ENCODE peak calls at places on chromosomes 2 and 18, in five cellular contexts. H is skeletal muscle cell; T is neural crest cell; P is activated CD8-positive, alpha-beta memory T cell treated with anti-CD3 and anti-CD28 coated beads for 1 hour; Z is foreskin melanocyte. K is an unnamed sample.

GRCh38 chr2:209577376-209578357 is 153.8 kb downstream of the MAP2 start:
- DNase-seq in H (no peak), T (no peak), P (no peak), Z (no peak), K (peak; percentile 45)

GRCh38 chr2:158586491-158586890 is 129.7 kb downstream of the PKP4 start:
- DNase-seq in H (peak; percentile 54), T (no peak), P (no peak), Z (no peak), K (no peak)

GRCh38 chr18:49368161-49368875 is 92.1 kb downstream of the DYM start:
- DNase-seq in H (no peak), T (no peak), P (no peak), Z (no peak), K (no peak)

GRCh38 chr2:176038694-176039093 is 36.6 kb upstream of the LNPK start:
- DNase-seq in H (no peak), T (no peak), P (no peak), Z (no peak), K (peak; percentile 17)

GRCh38 chr18:61713502-61713901 is 179.3 kb downstream of the RNF152 start:
- DNase-seq in H (no peak), T (no peak), P (no peak), Z (no peak), K (no peak)

GRCh38 chr2:217289909-217290283 is 430.0 kb upstream of the TNP1 start:
- DNase-seq in H (no peak), T (no peak), P (no peak), Z (no peak), K (no peak)

GRCh38 chr2:129801575-129801974 is 177.9 kb upstream of the RAB6C start:
- DNase-seq in H (peak; percentile 54), T (no peak), P (no peak), Z (no peak), K (no peak)

GRCh38 chr2:68040078-68040477 is 22.7 kb downstream of the C1D start:
- DNase-seq in H (no peak), T (no peak), P (no peak), Z (no peak), K (no peak)

GRCh38 chr2:10022886-10023662 is 20.3 kb upstream of the KLF11 start:
- DNase-seq in H (no peak), T (no peak), P (no peak), Z (no peak), K (no peak)

GRCh38 chr2:186607660-186608324 is 17.9 kb downstream of the ITGAV start:
- DNase-seq in H (no peak), T (no peak), P (no peak), Z (no peak), K (no peak)

GRCh38 chr18:63262369-63263335 is 56.9 kb downstream of the BCL2 start:
- DNase-seq in H (no peak), T (no peak), P (no peak), Z (peak; percentile 62), K (peak; percentile 27)

GRCh38 chr2:240236217-240237111 is 96.0 kb upstream of the OTOS start:
- DNase-seq in H (no peak), T (no peak), P (no peak), Z (no peak), K (no peak)

GRCh38 chr18:47872426-47872825 is 58.0 kb downstream of the SMAD2 start:
- DNase-seq in H (no peak), T (no peak), P (no peak), Z (no peak), K (no peak)

GRCh38 chr2:68732036-68732435 is 2.6 kb upstream of the ARHGAP25 start:
- DNase-seq in H (no peak), T (no peak), P (no peak), Z (no peak), K (no peak)

GRCh38 chr2:232487385-232488096 is at the start of gene ECEL1:
- DNase-seq in H (no peak), T (peak; percentile 35), P (no peak), Z (no peak), K (no peak)

GRCh38 chr2:43568226-43568625 is 27.6 kb downstream of the THADA start:
- DNase-seq in H (no peak), T (no peak), P (no peak), Z (no peak), K (no peak)

GRCh38 chr2:134671498-134671897 is 47.3 kb downstream of the TMEM163 start:
- DNase-seq in H (no peak), T (no peak), P (no peak), Z (no peak), K (no peak)

GRCh38 chr2:163808406-163808805 is 72.6 kb upstream of the FIGN start:
- DNase-seq in H (no peak), T (no peak), P (no peak), Z (no peak), K (no peak)

GRCh38 chr2:241542278-241542605 is 16.3 kb upstream of the BOK start:
- DNase-seq in H (no peak), T (no peak), P (no peak), Z (no peak), K (no peak)

GRCh38 chr2:26579723-26580040 is 61.5 kb downstream of the CIB4 start:
- DNase-seq in H (no peak), T (no peak), P (no peak), Z (no peak), K (no peak)

GRCh38 chr18:48975817-48976649 is 25.3 kb upstream of the SMAD7 start:
- DNase-seq in H (no peak), T (peak; percentile 36), P (no peak), Z (no peak), K (peak; percentile 30)

GRCh38 chr18:79393181-79393598 is 2.5 kb upstream of the NFATC1 start:
- DNase-seq in H (no peak), T (no peak), P (no peak), Z (no peak), K (no peak)

GRCh38 chr2:212354382-212354781 is 184.2 kb downstream of the ERBB4 start:
- DNase-seq in H (no peak), T (no peak), P (no peak), Z (no peak), K (no peak)

GRCh38 chr2:69509011-69509749 is 71.9 kb upstream of the NFU1 start:
- DNase-seq in H (peak; percentile 16), T (no peak), P (no peak), Z (no peak), K (no peak)

GRCh38 chr18:3872651-3873050 is 422.7 kb downstream of the TGIF1 start:
- DNase-seq in H (no peak), T (no peak), P (no peak), Z (no peak), K (peak; percentile 56)

GRCh38 chr2:233919319-233919718 is 2.1 kb downstream of the TRPM8 start:
- DNase-seq in H (no peak), T (no peak), P (no peak), Z (no peak), K (no peak)

GRCh38 chr2:128563348-128563687 is 244.7 kb upstream of the HS6ST1 start:
- DNase-seq in H (peak; percentile 96), T (no peak), P (no peak), Z (no peak), K (no peak)

GRCh38 chr2:237441605-237442004 is 27.6 kb upstream of the COL6A3 start:
- DNase-seq in H (peak; percentile 68), T (no peak), P (no peak), Z (no peak), K (no peak)

GRCh38 chr2:161992526-161992925 is 81.5 kb downstream of the DPP4 start:
- DNase-seq in H (no peak), T (no peak), P (peak; percentile 3), Z (no peak), K (no peak)

GRCh38 chr18:48732767-48733424 is 194.1 kb downstream of the CTIF start:
- DNase-seq in H (no peak), T (no peak), P (no peak), Z (no peak), K (no peak)

GRCh38 chr2:113858764-113859163 is 31.1 kb upstream of the ACTR3 start:
- DNase-seq in H (peak; percentile 67), T (no peak), P (no peak), Z (no peak), K (no peak)

GRCh38 chr18:4751523-4751922 is 296.4 kb upstream of the DLGAP1 start:
- DNase-seq in H (no peak), T (no peak), P (no peak), Z (no peak), K (no peak)

GRCh38 chr2:227862227-227862740 is 9.1 kb upstream of the DAW1 start:
- DNase-seq in H (no peak), T (peak; percentile 32), P (no peak), Z (peak; percentile 32), K (peak; percentile 68)

GRCh38 chr18:42296723-42297122 is 341.7 kb downstream of the PIK3C3 start:
- DNase-seq in H (no peak), T (no peak), P (no peak), Z (no peak), K (no peak)

GRCh38 chr18:69647695-69648094 is 247.0 kb downstream of the DOK6 start:
- DNase-seq in H (no peak), T (no peak), P (no peak), Z (no peak), K (no peak)

GRCh38 chr2:27496357-27497287 is at the start of gene GCKR:
- DNase-seq in H (no peak), T (no peak), P (no peak), Z (no peak), K (no peak)

GRCh38 chr2:222861411-222862067 is 703 bp downstream of the ACSL3 start:
- DNase-seq in H (no peak), T (no peak), P (peak; percentile 2), Z (no peak), K (no peak)